ENCODE peak calls at places on chromosomes 2 and 18, in five cellular contexts. One of them, this sample, is unnamed.

GRCh38 chr2:237693281-237694039 is 66.1 kb downstream of the LRRFIP1 start:
- DNase-seq in germinal center: no peak
- DNase-seq in occipital lobe: no peak
- DNase-seq in brain pericyte: no peak
- DNase-seq in HFFc6: peak
- DNase-seq in this sample: no peak

GRCh38 chr2:22901471-22901870 is 483.5 kb upstream of the KLHL29 start:
- DNase-seq in germinal center: no peak
- DNase-seq in occipital lobe: no peak
- DNase-seq in brain pericyte: no peak
- DNase-seq in HFFc6: no peak
- DNase-seq in this sample: no peak

GRCh38 chr2:36060133-36060532 is 295.4 kb upstream of the CRIM1 start:
- DNase-seq in germinal center: no peak
- DNase-seq in occipital lobe: no peak
- DNase-seq in brain pericyte: no peak
- DNase-seq in HFFc6: no peak
- DNase-seq in this sample: no peak

GRCh38 chr2:204625135-204625534 is 79.9 kb downstream of the PARD3B start:
- DNase-seq in germinal center: no peak
- DNase-seq in occipital lobe: no peak
- DNase-seq in brain pericyte: no peak
- DNase-seq in HFFc6: peak
- DNase-seq in this sample: peak

GRCh38 chr2:57880967-57881366 is 165.6 kb upstream of the VRK2 start:
- DNase-seq in germinal center: no peak
- DNase-seq in occipital lobe: no peak
- DNase-seq in brain pericyte: no peak
- DNase-seq in HFFc6: no peak
- DNase-seq in this sample: no peak

GRCh38 chr2:88059979-88060906 is 4.7 kb upstream of the KRCC1 start:
- DNase-seq in germinal center: peak
- DNase-seq in occipital lobe: no peak
- DNase-seq in brain pericyte: no peak
- DNase-seq in HFFc6: peak
- DNase-seq in this sample: peak

GRCh38 chr2:20757405-20758090 is 65.4 kb downstream of the LDAH start:
- DNase-seq in germinal center: no peak
- DNase-seq in occipital lobe: no peak
- DNase-seq in brain pericyte: no peak
- DNase-seq in HFFc6: no peak
- DNase-seq in this sample: no peak

GRCh38 chr2:219109468-219109867 is 48.7 kb upstream of the IHH start:
- DNase-seq in germinal center: no peak
- DNase-seq in occipital lobe: no peak
- DNase-seq in brain pericyte: no peak
- DNase-seq in HFFc6: no peak
- DNase-seq in this sample: no peak

GRCh38 chr2:10301946-10302478 is 692 bp upstream of the HPCAL1 start:
- DNase-seq in germinal center: peak
- DNase-seq in occipital lobe: no peak
- DNase-seq in brain pericyte: no peak
- DNase-seq in HFFc6: no peak
- DNase-seq in this sample: no peak

GRCh38 chr18:74633652-74634352 is 36.1 kb downstream of the ZNF407 start:
- DNase-seq in germinal center: no peak
- DNase-seq in occipital lobe: no peak
- DNase-seq in brain pericyte: no peak
- DNase-seq in HFFc6: peak
- DNase-seq in this sample: no peak

GRCh38 chr2:24253303-24253919 is 78.6 kb downstream of the FAM228A start:
- DNase-seq in germinal center: no peak
- DNase-seq in occipital lobe: peak
- DNase-seq in brain pericyte: no peak
- DNase-seq in HFFc6: peak
- DNase-seq in this sample: peak

GRCh38 chr2:62152000-62152399 is 43.9 kb upstream of the B3GNT2 start:
- DNase-seq in germinal center: no peak
- DNase-seq in occipital lobe: no peak
- DNase-seq in brain pericyte: no peak
- DNase-seq in HFFc6: peak
- DNase-seq in this sample: no peak

GRCh38 chr18:8559612-8560011 is 49.6 kb upstream of the RAB12 start:
- DNase-seq in germinal center: no peak
- DNase-seq in occipital lobe: no peak
- DNase-seq in brain pericyte: no peak
- DNase-seq in HFFc6: no peak
- DNase-seq in this sample: no peak

GRCh38 chr18:78192044-78192443 is 787.6 kb upstream of the SALL3 start:
- DNase-seq in germinal center: no peak
- DNase-seq in occipital lobe: peak
- DNase-seq in brain pericyte: no peak
- DNase-seq in HFFc6: no peak
- DNase-seq in this sample: peak

GRCh38 chr2:237459226-237459625 is 27.8 kb upstream of the MLPH start:
- DNase-seq in germinal center: no peak
- DNase-seq in occipital lobe: no peak
- DNase-seq in brain pericyte: no peak
- DNase-seq in HFFc6: peak
- DNase-seq in this sample: no peak

GRCh38 chr2:102186676-102187190 is at the start of gene IL1RL2:
- DNase-seq in germinal center: no peak
- DNase-seq in occipital lobe: no peak
- DNase-seq in brain pericyte: no peak
- DNase-seq in HFFc6: no peak
- DNase-seq in this sample: no peak

This sample was measured in Ammon's horn.